ENCODE peak calls at places on chromosomes 6 and 20, in four cellular contexts. Q, W, L and Z are unnamed samples.

GRCh38 chr6:107115695-107116327 is 496 bp upstream of the BEND3 start:
- DNase-seq in Q (peak; percentile 20), W (no peak), L (peak; percentile 73), Z (peak; percentile 62)

GRCh38 chr6:43749461-43749860 is 20.6 kb upstream of the VEGFA start:
- DNase-seq in Q (no peak), W (no peak), L (no peak), Z (no peak)

GRCh38 chr6:23174781-23175361 is 605.5 kb downstream of the HDGFL1 start:
- DNase-seq in Q (no peak), W (no peak), L (no peak), Z (no peak)

GRCh38 chr6:16759646-16760535 is 1.4 kb downstream of the ATXN1 start:
- DNase-seq in Q (peak; percentile 92), W (peak; percentile 95), L (peak; percentile 82), Z (peak; percentile 72)

GRCh38 chr20:62956387-62957135 is 4.1 kb downstream of the SLC17A9 start:
- DNase-seq in Q (no peak), W (peak; percentile 51), L (no peak), Z (no peak)

GRCh38 chr6:89146748-89147715 is 1.2 kb downstream of the PM20D2 start:
- DNase-seq in Q (no peak), W (peak; percentile 70), L (no peak), Z (no peak)

GRCh38 chr6:27383011-27383410 is 5.5 kb upstream of the ZNF391 start:
- DNase-seq in Q (no peak), W (no peak), L (no peak), Z (no peak)

GRCh38 chr20:51480507-51481270 is 61.8 kb downstream of the NFATC2 start:
- DNase-seq in Q (no peak), W (no peak), L (no peak), Z (peak; percentile 68)

DNA sequence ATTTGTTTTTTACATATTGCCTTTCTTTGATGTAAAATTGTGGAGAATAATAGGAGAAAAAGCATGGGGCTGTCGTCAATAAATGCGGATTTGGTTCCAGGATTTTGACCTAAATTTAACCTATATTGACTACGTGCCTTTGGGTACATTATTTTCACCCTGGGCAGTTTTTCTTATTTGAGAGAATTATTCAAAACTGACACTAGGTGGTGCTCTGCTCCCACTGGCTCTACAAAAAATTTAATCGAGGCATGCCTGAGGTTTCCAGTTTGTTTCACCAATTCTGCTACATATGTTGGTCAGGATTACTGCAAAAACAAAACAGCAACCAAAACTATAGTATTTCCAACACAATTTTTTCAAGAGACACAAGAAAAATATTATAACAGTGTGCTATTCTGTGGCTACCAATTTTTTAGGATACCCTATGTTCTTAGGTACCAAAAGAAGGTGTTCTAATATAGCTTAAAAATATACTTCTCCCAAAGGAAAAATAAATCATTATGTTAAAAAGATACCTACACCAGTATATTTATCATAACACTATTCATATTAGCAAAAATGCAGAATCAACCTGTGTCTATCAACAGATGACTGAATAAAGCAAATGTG is 48.6 kb upstream of the FABP7 start:
- DNase-seq in Q (no peak), W (no peak), L (peak; percentile 22), Z (no peak)
- TF ChIP-seq CTCF in Q (peak; percentile 74), W (peak; percentile 87), L (peak; percentile 82), Z (peak; percentile 36)

GRCh38 chr6:165059032-165059431 is 250.4 kb downstream of the C6orf118 start:
- DNase-seq in Q (no peak), W (no peak), L (no peak), Z (no peak)
- TF ChIP-seq CTCF in Q (no peak), W (no peak), L (no peak), Z (no peak)

DNA sequence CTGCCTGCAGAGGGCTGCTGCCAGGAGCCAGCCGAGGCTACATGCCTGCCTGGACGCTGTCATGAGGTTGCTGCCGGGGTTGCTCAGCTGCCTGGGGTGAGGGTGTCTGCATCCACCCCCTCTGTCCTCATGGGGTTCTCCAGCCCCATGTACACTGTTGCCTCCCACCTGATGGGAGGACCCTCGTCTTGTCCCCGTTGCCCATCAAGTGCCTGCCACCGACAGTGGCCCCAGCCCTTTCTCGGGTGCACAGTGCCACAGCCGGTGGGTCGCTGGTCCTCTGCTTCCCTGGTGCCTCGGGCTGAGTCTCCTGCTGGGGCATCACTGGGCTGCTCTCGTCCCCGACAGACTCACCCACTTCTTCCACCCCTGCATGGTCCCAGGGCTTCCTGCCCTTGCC is 313.7 kb downstream of the CDH4 start:
- DNase-seq in Q (no peak), W (no peak), L (no peak), Z (no peak)
- TF ChIP-seq CTCF in Q (no peak), W (no peak), L (no peak), Z (no peak)

GRCh38 chr20:57435498-57436222 is 44.5 kb downstream of the RBM38 start:
- DNase-seq in Q (no peak), W (peak; percentile 90), L (no peak), Z (no peak)
- TF ChIP-seq CTCF in Q (no peak), W (no peak), L (no peak), Z (no peak)

GRCh38 chr6:14787677-14788076 is 458.2 kb upstream of the JARID2 start:
- DNase-seq in Q (no peak), W (no peak), L (no peak), Z (no peak)
- TF ChIP-seq CTCF in Q (no peak), W (no peak), L (no peak), Z (no peak)